ENCODE peak calls at places on chromosome 10, in four cellular contexts. Y, P, G and I are unnamed samples.

GRCh38 chr10:89047397-89047796 is 56.8 kb downstream of the FAS start:
- DNase-seq in Y (no peak), G (no peak), P (peak), I (peak)

GRCh38 chr10:120702032-120702431 is 149.1 kb upstream of the WDR11 start:
- DNase-seq in G (no peak), Y (no peak), P (no peak), I (no peak)

GRCh38 chr10:132369636-132370185 is 27.3 kb upstream of the PWWP2B start:
- DNase-seq in P (no peak), Y (no peak), G (no peak), I (no peak)

GRCh38 chr10:60920479-60920878 is 23.5 kb downstream of the RHOBTB1 start:
- DNase-seq in P (no peak), G (no peak), Y (no peak), I (no peak)

GRCh38 chr10:122515588-122516231 is 44.8 kb upstream of the DMBT1 start:
- DNase-seq in Y (peak), G (no peak), P (no peak), I (peak)

GRCh38 chr10:104472957-104473745 is 119.5 kb downstream of the CFAP58 start:
- DNase-seq in P (peak), Y (no peak), G (no peak), I (no peak)

GRCh38 chr10:130924138-130924819 is 387.2 kb downstream of the TCERG1L start:
- DNase-seq in Y (no peak), P (no peak), G (no peak), I (no peak)

GRCh38 chr10:77637986-77638765 is 568 bp upstream of the KCNMA1 start:
- DNase-seq in Y (peak), P (peak), G (peak), I (peak)

GRCh38 chr10:125037145-125037544 is 95.2 kb downstream of the ZRANB1 start:
- DNase-seq in G (no peak), Y (peak), P (peak), I (peak)

GRCh38 chr10:47030191-47030698 is 119.0 kb downstream of the PTPN20 start:
- DNase-seq in P (no peak), Y (no peak), G (peak), I (no peak)

GRCh38 chr10:31322647-31323046 is 3.6 kb downstream of the ZEB1 start:
- DNase-seq in Y (no peak), P (peak), G (no peak), I (peak)

GRCh38 chr10:76091821-76092394 is 660.5 kb downstream of the LRMDA start:
- DNase-seq in P (no peak), G (no peak), Y (peak), I (no peak)

GRCh38 chr10:33566426-33566825 is 232.0 kb upstream of the NRP1 start:
- DNase-seq in Y (no peak), P (no peak), G (no peak), I (no peak)

GRCh38 chr10:52440612-52441285 is 126.7 kb downstream of the DKK1 start:
- DNase-seq in G (no peak), Y (no peak), P (no peak), I (no peak)

GRCh38 chr10:62054825-62055224 is 153.3 kb downstream of the ARID5B start:
- DNase-seq in Y (no peak), G (no peak), P (no peak), I (no peak)

GRCh38 chr10:69958232-69958902 is 94.3 kb upstream of the MACROH2A2 start:
- DNase-seq in G (peak), Y (no peak), P (peak), I (peak)

GRCh38 chr10:5788969-5789368 is 24.3 kb downstream of the GDI2 start:
- DNase-seq in P (no peak), G (no peak), Y (no peak), I (no peak)

GRCh38 chr10:123997486-123998196 is 95.8 kb downstream of the CHST15 start:
- DNase-seq in P (peak), G (peak), Y (no peak), I (peak)

GRCh38 chr10:4529266-4529665 is 296.7 kb upstream of the AKR1E2 start:
- DNase-seq in P (no peak), Y (no peak), G (no peak), I (no peak)

GRCh38 chr10:72728462-72728861 is 36.5 kb downstream of the MCU start:
- DNase-seq in P (no peak), G (no peak), Y (no peak), I (no peak)

GRCh38 chr10:116281780-116282179 is 8.8 kb upstream of the GFRA1 start:
- DNase-seq in P (no peak), Y (no peak), G (no peak), I (no peak)

GRCh38 chr10:94288361-94289116 is 74.2 kb downstream of the NOC3L start:
- DNase-seq in P (no peak), Y (no peak), G (no peak), I (no peak)

GRCh38 chr10:121988361-121989324 is at the start of gene TACC2:
- DNase-seq in P (no peak), Y (no peak), G (no peak), I (no peak)

GRCh38 chr10:88071814-88072380 is 208.5 kb downstream of the PTEN start:
- DNase-seq in P (no peak), Y (no peak), G (no peak), I (no peak)

GRCh38 chr10:70462349-70462984 is 16.1 kb upstream of the PALD1 start:
- DNase-seq in G (no peak), P (peak), Y (peak), I (peak)

GRCh38 chr10:119973261-119973660 is 80.7 kb downstream of the SEC23IP start:
- DNase-seq in G (no peak), P (peak), Y (no peak), I (peak)

GRCh38 chr10:89963446-89964102 is 262.2 kb downstream of the KIF20B start:
- DNase-seq in P (no peak), Y (no peak), G (no peak), I (no peak)

GRCh38 chr10:23955456-23955855 is 253.5 kb upstream of the KIAA1217 start:
- DNase-seq in G (no peak), Y (no peak), P (no peak), I (no peak)

GRCh38 chr10:78563224-78563764 is 505.5 kb upstream of the ZMIZ1 start:
- DNase-seq in G (no peak), Y (no peak), P (peak), I (no peak)

GRCh38 chr10:3399756-3400155 is 227.2 kb upstream of the PITRM1 start:
- DNase-seq in G (no peak), Y (no peak), P (no peak), I (no peak)

GRCh38 chr10:122331615-122332446 is 42.7 kb upstream of the PLEKHA1 start:
- DNase-seq in P (no peak), G (no peak), Y (no peak), I (no peak)

GRCh38 chr10:111175786-111176185 is 99.0 kb downstream of the ADRA2A start:
- DNase-seq in Y (no peak), P (no peak), G (no peak), I (no peak)

GRCh38 chr10:125878957-125879835 is 1.9 kb downstream of the DHX32 start:
- DNase-seq in G (no peak), Y (no peak), P (peak), I (peak)

GRCh38 chr10:118698421-118698820 is 56.3 kb downstream of the CACUL1 start:
- DNase-seq in G (no peak), Y (peak), P (peak), I (peak)

GRCh38 chr10:69801094-69801433 is 642 bp upstream of the COL13A1 start:
- DNase-seq in P (peak), Y (peak), G (peak), I (peak)

GRCh38 chr10:17062493-17063487 is 66.8 kb downstream of the CUBN start:
- DNase-seq in Y (no peak), G (no peak), P (peak), I (peak)

GRCh38 chr10:48444266-48444665 is 137.8 kb downstream of the MAPK8 start:
- DNase-seq in Y (no peak), P (peak), G (peak), I (peak)

GRCh38 chr10:43074827-43075611 is 1.9 kb upstream of the RET start:
- DNase-seq in Y (no peak), P (no peak), G (no peak), I (no peak)

GRCh38 chr10:43073721-43074120 is 3.1 kb upstream of the RET start:
- DNase-seq in P (no peak), Y (no peak), G (no peak), I (no peak)

GRCh38 chr10:43073191-43073590 is 3.7 kb upstream of the RET start:
- DNase-seq in G (no peak), Y (no peak), P (no peak), I (no peak)

GRCh38 chr10:43075612-43076003 is 1.3 kb upstream of the RET start:
- DNase-seq in Y (no peak), G (peak), P (no peak), I (no peak)

DNA sequence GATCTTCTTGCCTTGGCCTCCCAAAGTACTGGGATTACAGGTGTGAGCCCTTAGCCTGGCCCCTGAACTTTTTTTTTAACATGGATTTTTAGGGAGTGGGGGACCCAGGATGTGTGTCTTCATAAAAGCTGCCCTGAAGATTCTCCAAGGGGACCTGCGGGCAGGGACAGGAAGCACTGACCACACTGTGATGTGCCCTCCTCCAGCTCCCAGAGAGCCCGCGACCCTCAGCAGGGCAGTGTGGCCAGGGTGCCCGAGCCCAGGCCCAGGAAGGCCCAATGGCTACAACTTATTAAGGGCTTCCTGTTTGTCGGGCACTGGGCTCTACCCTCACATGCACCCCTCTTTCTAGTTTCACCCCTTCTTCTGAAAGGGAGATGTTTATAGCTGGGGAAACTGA is 2.5 kb upstream of the RET start:
- DNase-seq in Y (no peak), G (no peak), P (no peak), I (no peak)
- TF ChIP-seq CTCF in Y (no peak), G (no peak), P (no peak), I (no peak)

GRCh38 chr10:63798599-63799498 is 277.6 kb downstream of the REEP3 start:
- DNase-seq in G (no peak), Y (peak), P (peak), I (peak)
- TF ChIP-seq CTCF in G (no peak), Y (no peak), P (no peak), I (peak)

DNA sequence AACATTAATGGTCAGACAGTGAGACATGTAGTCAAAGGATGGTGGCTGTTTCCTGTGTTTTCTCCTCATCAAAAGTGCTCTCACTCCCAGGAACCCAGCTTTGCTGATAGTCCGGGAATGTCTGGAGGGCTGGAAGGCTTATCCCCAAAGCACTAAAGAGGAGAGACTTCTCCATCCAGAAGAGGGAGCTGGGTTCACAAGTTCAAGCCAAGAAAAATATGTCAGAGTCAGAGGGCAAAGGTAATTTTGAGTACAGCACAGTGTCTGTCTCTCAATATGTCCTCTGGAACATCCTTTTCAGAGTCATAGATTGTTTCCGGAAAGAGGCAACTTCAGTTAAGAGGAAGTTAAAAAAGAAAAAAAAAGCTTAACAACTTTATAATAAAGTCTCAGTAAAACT is 281.5 kb upstream of the PHYHIPL start:
- DNase-seq in G (no peak), Y (no peak), P (peak), I (peak)
- TF ChIP-seq CTCF in G (no peak), Y (no peak), P (no peak), I (no peak)

GRCh38 chr10:80530251-80530650 is 7.5 kb upstream of the SH2D4B start:
- DNase-seq in G (no peak), P (peak), Y (peak), I (peak)
- TF ChIP-seq CTCF in G (no peak), P (peak), Y (no peak), I (peak)